ENCODE peak calls at places on chromosomes 1 and 21, in six cellular contexts. One of them, this sample, is unnamed.

GRCh38 chr1:156401175-156401574 is 32.2 kb downstream of the RHBG start:
- DNase-seq in adrenal gland: no peak
- DNase-seq in transverse colon: no peak
- DNase-seq in stomach: no peak
- DNase-seq in prostate gland: no peak
- DNase-seq in sigmoid colon: no peak
- DNase-seq in this sample: no peak

GRCh38 chr1:102970496-102971078 is 137.7 kb downstream of the COL11A1 start:
- DNase-seq in prostate gland: no peak
- DNase-seq in stomach: no peak
- DNase-seq in sigmoid colon: no peak
- DNase-seq in transverse colon: no peak
- DNase-seq in adrenal gland: peak
- DNase-seq in this sample: no peak

GRCh38 chr1:199007423-199007822 is 368.6 kb downstream of the PTPRC start:
- DNase-seq in transverse colon: no peak
- DNase-seq in adrenal gland: no peak
- DNase-seq in sigmoid colon: no peak
- DNase-seq in prostate gland: no peak
- DNase-seq in stomach: no peak
- DNase-seq in this sample: no peak

GRCh38 chr1:55813619-55814018 is 598.5 kb upstream of the USP24 start:
- DNase-seq in adrenal gland: peak
- DNase-seq in sigmoid colon: peak
- DNase-seq in transverse colon: peak
- DNase-seq in stomach: peak
- DNase-seq in prostate gland: no peak
- DNase-seq in this sample: peak

GRCh38 chr21:36232641-36233040 is 76.0 kb downstream of the DOP1B start:
- DNase-seq in sigmoid colon: no peak
- DNase-seq in adrenal gland: no peak
- DNase-seq in prostate gland: peak
- DNase-seq in transverse colon: no peak
- DNase-seq in stomach: peak
- DNase-seq in this sample: no peak

GRCh38 chr21:25171438-25171837 is 435.8 kb downstream of the MRPL39 start:
- DNase-seq in prostate gland: no peak
- DNase-seq in adrenal gland: no peak
- DNase-seq in stomach: no peak
- DNase-seq in transverse colon: no peak
- DNase-seq in sigmoid colon: no peak
- DNase-seq in this sample: no peak

GRCh38 chr1:246785536-246786111 is 61.4 kb downstream of the SCCPDH start:
- DNase-seq in prostate gland: no peak
- DNase-seq in sigmoid colon: no peak
- DNase-seq in transverse colon: no peak
- DNase-seq in adrenal gland: no peak
- DNase-seq in stomach: no peak
- DNase-seq in this sample: no peak

GRCh38 chr21:32812035-32812434 is 40.5 kb upstream of the PAXBP1 start:
- DNase-seq in sigmoid colon: no peak
- DNase-seq in adrenal gland: no peak
- DNase-seq in stomach: no peak
- DNase-seq in transverse colon: no peak
- DNase-seq in prostate gland: no peak
- DNase-seq in this sample: no peak

GRCh38 chr1:180919183-180919700 is 6.5 kb downstream of the KIAA1614 start:
- DNase-seq in stomach: no peak
- DNase-seq in adrenal gland: no peak
- DNase-seq in transverse colon: no peak
- DNase-seq in prostate gland: no peak
- DNase-seq in sigmoid colon: no peak
- DNase-seq in this sample: no peak

DNA sequence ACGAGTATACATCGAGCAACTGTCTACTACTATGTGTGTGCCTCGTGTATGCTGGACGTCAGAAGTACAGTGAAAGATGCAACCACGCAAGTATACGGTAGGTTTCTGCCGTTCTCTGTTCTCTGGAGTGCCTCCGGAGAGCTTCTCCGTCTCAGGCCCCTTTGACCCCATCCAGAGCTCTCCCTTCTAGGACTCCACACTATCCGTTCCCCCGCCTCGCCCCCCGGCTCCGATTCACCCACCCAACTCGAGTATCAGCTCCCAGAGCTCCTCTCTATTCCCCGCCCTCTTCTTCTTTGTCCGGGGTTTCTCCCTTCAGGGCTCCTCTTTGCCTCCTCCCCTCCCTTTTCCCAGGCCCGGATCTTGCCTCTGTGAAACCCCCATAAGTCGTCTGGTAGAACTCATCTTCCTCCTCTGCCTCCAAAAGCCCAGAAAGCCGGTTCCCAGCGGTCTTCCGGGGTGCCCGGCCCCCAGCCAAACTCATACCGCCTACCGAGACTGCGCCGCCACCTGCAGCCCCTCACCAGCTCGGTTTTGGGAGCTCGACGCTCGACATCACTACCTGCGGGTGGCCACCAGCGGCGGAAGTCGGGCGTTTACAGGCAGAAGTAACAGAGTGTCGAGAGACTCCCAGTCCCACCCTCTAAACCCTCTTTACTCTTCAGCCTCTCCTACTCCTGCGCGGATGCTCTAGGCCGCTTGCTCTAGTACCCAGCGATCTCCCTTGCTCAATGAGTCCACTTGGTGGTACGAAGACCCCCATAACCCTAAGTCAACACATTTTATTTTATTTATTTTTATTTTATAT is at the start of gene VPS72:
- DNase-seq in sigmoid colon: peak
- DNase-seq in stomach: peak
- DNase-seq in adrenal gland: peak
- DNase-seq in transverse colon: peak
- DNase-seq in prostate gland: peak
- DNase-seq in this sample: peak
- TF ChIP-seq POLR2A in sigmoid colon: peak
- TF ChIP-seq POLR2A in stomach: peak
- TF ChIP-seq POLR2A in adrenal gland: peak
- TF ChIP-seq POLR2A in transverse colon: peak
- TF ChIP-seq POLR2A in prostate gland: peak
- TF ChIP-seq POLR2A in this sample: no peak

DNA sequence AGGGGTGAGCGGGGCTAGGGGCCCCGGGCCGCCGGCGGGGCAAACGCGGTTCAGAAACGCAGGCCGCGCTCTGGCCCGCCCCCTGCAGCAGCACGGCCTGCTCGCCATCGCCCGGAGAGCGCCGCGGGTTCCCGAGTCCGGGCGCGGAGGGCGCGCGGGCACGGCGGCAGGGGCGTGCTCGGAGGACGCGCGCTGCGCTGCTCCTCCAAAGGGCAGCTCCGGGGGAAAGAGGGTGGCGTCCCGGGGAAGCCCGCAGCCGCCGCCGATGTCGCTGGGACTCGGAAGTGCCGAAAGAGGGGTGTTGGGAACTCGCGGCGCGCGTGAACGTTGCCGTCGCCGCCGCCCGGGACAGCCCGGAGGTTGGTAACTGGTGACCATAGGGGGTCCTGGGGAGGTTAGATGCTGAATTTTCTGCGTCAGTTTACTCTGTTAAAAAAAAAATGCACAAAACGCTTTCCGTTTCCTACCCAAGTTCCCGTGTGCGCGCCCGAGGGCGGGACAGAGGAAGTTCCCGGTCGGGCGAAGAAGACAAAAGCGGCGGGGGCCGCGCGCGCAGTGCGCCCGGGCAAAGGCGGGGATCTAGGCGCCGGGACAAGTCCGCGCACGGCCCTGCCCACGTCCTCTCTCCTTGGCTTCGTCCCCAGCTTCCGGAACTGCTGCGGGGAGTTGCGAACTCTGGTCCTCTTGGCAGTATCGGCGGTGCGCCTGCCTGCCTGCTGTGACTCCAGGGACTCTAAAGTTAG is at the start of gene HHAT:
- DNase-seq in adrenal gland: peak
- DNase-seq in sigmoid colon: peak
- DNase-seq in transverse colon: peak
- DNase-seq in prostate gland: peak
- DNase-seq in stomach: peak
- DNase-seq in this sample: peak
- TF ChIP-seq POLR2A in adrenal gland: peak
- TF ChIP-seq POLR2A in sigmoid colon: no peak
- TF ChIP-seq POLR2A in transverse colon: peak
- TF ChIP-seq POLR2A in prostate gland: peak
- TF ChIP-seq POLR2A in stomach: no peak
- TF ChIP-seq POLR2A in this sample: peak

DNA sequence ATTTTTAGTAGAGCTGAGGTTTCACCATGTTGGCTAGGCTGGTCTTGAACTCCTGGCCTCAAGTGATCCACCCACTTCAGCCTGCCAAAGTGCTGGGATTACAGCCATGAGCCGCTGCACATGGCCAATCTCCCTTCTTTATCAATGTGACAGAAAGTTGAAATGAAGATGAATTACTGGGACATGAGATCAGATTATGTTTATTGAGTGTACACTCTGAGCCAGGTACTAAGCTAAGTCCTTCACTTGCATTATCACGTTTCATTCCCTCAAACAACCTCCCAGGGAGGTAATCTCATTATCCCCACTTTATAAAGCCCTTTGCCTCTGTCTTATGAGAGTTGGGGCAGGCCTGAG is 6.3 kb upstream of the CHI3L2 start:
- DNase-seq in prostate gland: no peak
- DNase-seq in adrenal gland: no peak
- DNase-seq in sigmoid colon: no peak
- DNase-seq in transverse colon: no peak
- DNase-seq in stomach: no peak
- DNase-seq in this sample: no peak
- TF ChIP-seq POLR2A in prostate gland: no peak
- TF ChIP-seq POLR2A in adrenal gland: no peak
- TF ChIP-seq POLR2A in sigmoid colon: no peak
- TF ChIP-seq POLR2A in transverse colon: no peak
- TF ChIP-seq POLR2A in stomach: no peak
- TF ChIP-seq POLR2A in this sample: no peak

DNA sequence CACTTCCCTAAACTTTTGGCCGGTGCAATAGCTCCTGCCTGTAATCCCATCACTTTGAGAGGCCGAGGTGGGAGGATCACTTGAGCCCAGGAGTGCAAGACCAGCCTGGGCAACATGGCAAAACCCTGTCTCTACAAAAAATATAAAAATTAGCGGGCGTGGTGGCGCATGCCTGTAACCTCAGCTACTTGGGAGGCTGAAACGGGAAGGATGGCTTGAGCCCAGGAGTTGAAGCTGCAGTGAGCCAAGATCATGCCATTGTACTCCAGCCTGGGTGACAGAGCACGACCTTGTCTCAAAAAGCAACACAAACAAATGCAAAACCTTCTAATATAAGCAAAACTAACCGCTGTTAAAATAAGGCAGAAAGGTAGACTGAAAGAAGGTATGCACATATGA is 25.9 kb downstream of the TMEM51 start:
- DNase-seq in adrenal gland: no peak
- DNase-seq in stomach: no peak
- DNase-seq in transverse colon: no peak
- DNase-seq in sigmoid colon: no peak
- DNase-seq in prostate gland: no peak
- DNase-seq in this sample: no peak
- TF ChIP-seq POLR2A in adrenal gland: no peak
- TF ChIP-seq POLR2A in stomach: no peak
- TF ChIP-seq POLR2A in transverse colon: no peak
- TF ChIP-seq POLR2A in sigmoid colon: no peak
- TF ChIP-seq POLR2A in prostate gland: no peak
- TF ChIP-seq POLR2A in this sample: no peak

DNA sequence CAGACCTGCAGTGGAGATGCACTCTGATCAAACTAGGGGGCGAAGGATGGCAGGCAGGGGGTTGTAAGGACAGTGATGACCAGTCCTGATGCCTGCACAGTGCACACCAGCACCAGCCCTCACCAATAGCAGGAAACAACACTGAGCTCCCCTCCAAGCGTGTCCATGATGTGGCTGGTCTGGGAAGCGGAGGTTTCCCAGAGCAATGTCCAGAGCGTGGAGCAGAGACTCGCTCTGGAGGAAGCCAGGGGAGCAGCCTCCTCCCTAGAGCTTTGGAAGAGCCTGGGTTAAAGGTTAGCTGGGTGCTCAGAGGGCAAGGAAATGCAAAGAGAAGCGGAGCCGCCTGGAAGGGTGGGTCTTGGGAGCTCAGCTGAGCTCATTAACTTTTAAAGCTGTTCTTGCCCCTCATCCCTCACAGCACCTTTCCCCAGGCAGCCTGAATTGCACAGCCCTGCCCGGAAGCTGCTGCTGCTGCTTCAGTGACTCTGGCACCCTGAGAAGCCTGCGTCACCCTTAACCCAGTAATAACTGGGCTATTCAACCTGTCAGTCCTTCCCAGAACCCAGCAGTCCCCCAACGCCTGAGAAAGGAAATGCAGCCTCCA is 162.2 kb upstream of the RAB4A start:
- DNase-seq in adrenal gland: no peak
- DNase-seq in sigmoid colon: peak
- DNase-seq in stomach: peak
- DNase-seq in prostate gland: no peak
- DNase-seq in transverse colon: peak
- DNase-seq in this sample: peak
- TF ChIP-seq POLR2A in adrenal gland: no peak
- TF ChIP-seq POLR2A in sigmoid colon: no peak
- TF ChIP-seq POLR2A in stomach: no peak
- TF ChIP-seq POLR2A in prostate gland: no peak
- TF ChIP-seq POLR2A in transverse colon: no peak
- TF ChIP-seq POLR2A in this sample: peak

GRCh38 chr1:161956097-161956496 is 67.6 kb downstream of the OLFML2B start:
- DNase-seq in adrenal gland: no peak
- DNase-seq in transverse colon: no peak
- DNase-seq in sigmoid colon: no peak
- DNase-seq in stomach: no peak
- DNase-seq in prostate gland: no peak
- DNase-seq in this sample: no peak

GRCh38 chr1:161954466-161954865 is 69.2 kb downstream of the OLFML2B start:
- DNase-seq in sigmoid colon: no peak
- DNase-seq in prostate gland: no peak
- DNase-seq in transverse colon: no peak
- DNase-seq in stomach: no peak
- DNase-seq in adrenal gland: no peak
- DNase-seq in this sample: no peak

GRCh38 chr1:161953256-161953920 is 70.3 kb downstream of the OLFML2B start:
- DNase-seq in stomach: no peak
- DNase-seq in transverse colon: no peak
- DNase-seq in prostate gland: no peak
- DNase-seq in adrenal gland: no peak
- DNase-seq in sigmoid colon: no peak
- DNase-seq in this sample: no peak

GRCh38 chr1:161952603-161953172 is 71.0 kb downstream of the OLFML2B start:
- DNase-seq in stomach: no peak
- DNase-seq in transverse colon: no peak
- DNase-seq in prostate gland: no peak
- DNase-seq in adrenal gland: no peak
- DNase-seq in sigmoid colon: no peak
- DNase-seq in this sample: no peak

GRCh38 chr1:161954050-161954449 is 69.6 kb downstream of the OLFML2B start:
- DNase-seq in adrenal gland: no peak
- DNase-seq in prostate gland: no peak
- DNase-seq in transverse colon: no peak
- DNase-seq in stomach: no peak
- DNase-seq in sigmoid colon: no peak
- DNase-seq in this sample: no peak
- TF ChIP-seq POLR2A in adrenal gland: no peak
- TF ChIP-seq POLR2A in prostate gland: no peak
- TF ChIP-seq POLR2A in transverse colon: no peak
- TF ChIP-seq POLR2A in stomach: no peak
- TF ChIP-seq POLR2A in sigmoid colon: no peak
- TF ChIP-seq POLR2A in this sample: no peak

GRCh38 chr1:8525291-8526275 is 207.7 kb downstream of the SLC45A1 start:
- DNase-seq in sigmoid colon: peak
- DNase-seq in prostate gland: peak
- DNase-seq in adrenal gland: peak
- DNase-seq in transverse colon: peak
- DNase-seq in stomach: peak
- DNase-seq in this sample: peak
- TF ChIP-seq POLR2A in sigmoid colon: no peak
- TF ChIP-seq POLR2A in prostate gland: peak
- TF ChIP-seq POLR2A in adrenal gland: peak
- TF ChIP-seq POLR2A in transverse colon: peak
- TF ChIP-seq POLR2A in stomach: no peak
- TF ChIP-seq POLR2A in this sample: peak

GRCh38 chr1:150364231-150365003 is 470 bp downstream of the RPRD2 start:
- DNase-seq in transverse colon: peak
- DNase-seq in adrenal gland: peak
- DNase-seq in stomach: peak
- DNase-seq in prostate gland: peak
- DNase-seq in sigmoid colon: peak
- DNase-seq in this sample: peak
- TF ChIP-seq POLR2A in transverse colon: peak
- TF ChIP-seq POLR2A in adrenal gland: no peak
- TF ChIP-seq POLR2A in stomach: no peak
- TF ChIP-seq POLR2A in prostate gland: peak
- TF ChIP-seq POLR2A in sigmoid colon: peak
- TF ChIP-seq POLR2A in this sample: peak